ENCODE peak calls at places on chromosomes 7 and 10, in ten cellular contexts. One of them, this sample, is unnamed. For H3K9me2, the result is how much of the 10 kb centered on the place peaks cover.

GRCh38 chr7:93921607-93922446 is at the start of gene GNG11:
- DNase-seq in PC-9: no peak
- DNase-seq in GM23248: peak
- DNase-seq in MM.1S: peak
- DNase-seq in Karpas-422: no peak
- DNase-seq in hepatocyte: peak
- DNase-seq in GM23338: peak
- DNase-seq in PC-3: peak
- DNase-seq in HCT116: no peak
- DNase-seq in SK-N-SH: peak
- DNase-seq in this sample: peak

GRCh38 chr7:128728608-128729007 is 10.6 kb upstream of the CALU start:
- DNase-seq in GM23248: peak
- DNase-seq in PC-3: peak
- DNase-seq in Karpas-422: no peak
- DNase-seq in PC-9: no peak
- DNase-seq in MM.1S: no peak
- DNase-seq in SK-N-SH: no peak
- DNase-seq in HCT116: no peak
- DNase-seq in hepatocyte: no peak
- DNase-seq in GM23338: no peak
- DNase-seq in this sample: no peak

GRCh38 chr10:133379152-133379800 is at the start of gene PAOX:
- DNase-seq in HCT116: no peak
- DNase-seq in Karpas-422: peak
- DNase-seq in SK-N-SH: peak
- DNase-seq in PC-9: no peak
- DNase-seq in hepatocyte: peak
- DNase-seq in MM.1S: peak
- DNase-seq in GM23338: peak
- DNase-seq in PC-3: no peak
- DNase-seq in GM23248: peak
- DNase-seq in this sample: peak

GRCh38 chr10:131259535-131259934 is 52.0 kb downstream of the TCERG1L start:
- DNase-seq in PC-3: no peak
- DNase-seq in HCT116: no peak
- DNase-seq in GM23248: no peak
- DNase-seq in Karpas-422: no peak
- DNase-seq in hepatocyte: no peak
- DNase-seq in PC-9: no peak
- DNase-seq in SK-N-SH: no peak
- DNase-seq in MM.1S: no peak
- DNase-seq in GM23338: no peak
- DNase-seq in this sample: no peak

GRCh38 chr7:98133181-98133580 is 26.5 kb downstream of the LMTK2 start:
- DNase-seq in PC-9: peak
- DNase-seq in Karpas-422: peak
- DNase-seq in hepatocyte: no peak
- DNase-seq in PC-3: peak
- DNase-seq in GM23338: no peak
- DNase-seq in HCT116: no peak
- DNase-seq in MM.1S: peak
- DNase-seq in GM23248: no peak
- DNase-seq in SK-N-SH: no peak
- DNase-seq in this sample: peak

GRCh38 chr7:45617166-45617565 is 43.0 kb downstream of the ADCY1 start:
- DNase-seq in GM23248: no peak
- DNase-seq in Karpas-422: no peak
- DNase-seq in SK-N-SH: no peak
- DNase-seq in HCT116: no peak
- DNase-seq in MM.1S: no peak
- DNase-seq in hepatocyte: no peak
- DNase-seq in PC-3: no peak
- DNase-seq in PC-9: no peak
- DNase-seq in GM23338: peak
- DNase-seq in this sample: no peak

GRCh38 chr7:47497367-47498096 is 84.4 kb downstream of the TNS3 start:
- DNase-seq in SK-N-SH: peak
- DNase-seq in GM23248: peak
- DNase-seq in GM23338: no peak
- DNase-seq in hepatocyte: no peak
- DNase-seq in PC-3: no peak
- DNase-seq in PC-9: no peak
- DNase-seq in Karpas-422: peak
- DNase-seq in MM.1S: peak
- DNase-seq in HCT116: no peak
- DNase-seq in this sample: peak

GRCh38 chr10:122347162-122347561 is 27.3 kb upstream of the PLEKHA1 start:
- DNase-seq in Karpas-422: no peak
- DNase-seq in PC-3: no peak
- DNase-seq in MM.1S: no peak
- DNase-seq in GM23248: no peak
- DNase-seq in hepatocyte: no peak
- DNase-seq in HCT116: no peak
- DNase-seq in GM23338: no peak
- DNase-seq in PC-9: no peak
- DNase-seq in SK-N-SH: no peak
- DNase-seq in this sample: no peak

GRCh38 chr10:100654835-100655759 is 90.3 kb upstream of the PAX2 start:
- DNase-seq in Karpas-422: no peak
- DNase-seq in PC-3: no peak
- DNase-seq in hepatocyte: no peak
- DNase-seq in GM23338: peak
- DNase-seq in GM23248: peak
- DNase-seq in PC-9: no peak
- DNase-seq in MM.1S: no peak
- DNase-seq in HCT116: no peak
- DNase-seq in SK-N-SH: peak
- DNase-seq in this sample: no peak

GRCh38 chr10:114024876-114025609 is 18.6 kb upstream of the ADRB1 start:
- DNase-seq in hepatocyte: no peak
- DNase-seq in GM23248: peak
- DNase-seq in PC-9: peak
- DNase-seq in HCT116: no peak
- DNase-seq in MM.1S: peak
- DNase-seq in GM23338: no peak
- DNase-seq in Karpas-422: peak
- DNase-seq in PC-3: no peak
- DNase-seq in SK-N-SH: no peak
- DNase-seq in this sample: peak

GRCh38 chr7:144820557-144820956 is 15.3 kb downstream of the TPK1 start:
- DNase-seq in Karpas-422: no peak
- DNase-seq in PC-9: no peak
- DNase-seq in GM23248: no peak
- DNase-seq in HCT116: no peak
- DNase-seq in MM.1S: peak
- DNase-seq in SK-N-SH: no peak
- DNase-seq in PC-3: no peak
- DNase-seq in GM23338: no peak
- DNase-seq in hepatocyte: no peak
- DNase-seq in this sample: no peak

GRCh38 chr7:30459591-30460245 is 18.9 kb downstream of the NOD1 start:
- DNase-seq in SK-N-SH: peak
- DNase-seq in Karpas-422: no peak
- DNase-seq in hepatocyte: peak
- DNase-seq in PC-9: peak
- DNase-seq in GM23248: peak
- DNase-seq in MM.1S: no peak
- DNase-seq in HCT116: no peak
- DNase-seq in GM23338: no peak
- DNase-seq in PC-3: peak
- DNase-seq in this sample: no peak

GRCh38 chr7:80151274-80151665 is 16.6 kb downstream of the GNAI1 start:
- DNase-seq in PC-3: no peak
- DNase-seq in HCT116: no peak
- DNase-seq in MM.1S: peak
- DNase-seq in GM23338: no peak
- DNase-seq in SK-N-SH: no peak
- DNase-seq in PC-9: no peak
- DNase-seq in GM23248: peak
- DNase-seq in hepatocyte: no peak
- DNase-seq in Karpas-422: no peak
- DNase-seq in this sample: no peak

GRCh38 chr7:18693401-18693800 is 197.9 kb downstream of the HDAC9 start:
- DNase-seq in PC-3: peak
- DNase-seq in SK-N-SH: peak
- DNase-seq in MM.1S: no peak
- DNase-seq in hepatocyte: peak
- DNase-seq in GM23248: peak
- DNase-seq in Karpas-422: peak
- DNase-seq in GM23338: peak
- DNase-seq in HCT116: peak
- DNase-seq in PC-9: no peak
- DNase-seq in this sample: no peak

GRCh38 chr7:14761506-14762296 is 140.8 kb downstream of the DGKB start:
- DNase-seq in PC-3: peak
- DNase-seq in HCT116: no peak
- DNase-seq in MM.1S: no peak
- DNase-seq in Karpas-422: no peak
- DNase-seq in GM23338: no peak
- DNase-seq in hepatocyte: peak
- DNase-seq in GM23248: peak
- DNase-seq in PC-9: no peak
- DNase-seq in SK-N-SH: no peak
- DNase-seq in this sample: no peak

GRCh38 chr10:117804470-117805011 is 242.2 kb downstream of the RAB11FIP2 start:
- DNase-seq in MM.1S: no peak
- DNase-seq in GM23248: peak
- DNase-seq in GM23338: no peak
- DNase-seq in HCT116: no peak
- DNase-seq in PC-9: no peak
- DNase-seq in PC-3: no peak
- DNase-seq in SK-N-SH: peak
- DNase-seq in Karpas-422: peak
- DNase-seq in hepatocyte: no peak
- DNase-seq in this sample: no peak

GRCh38 chr7:38880035-38880434 is 29.0 kb downstream of the VPS41 start:
- DNase-seq in MM.1S: no peak
- DNase-seq in hepatocyte: no peak
- DNase-seq in PC-9: no peak
- DNase-seq in PC-3: no peak
- DNase-seq in SK-N-SH: no peak
- DNase-seq in Karpas-422: no peak
- DNase-seq in HCT116: no peak
- DNase-seq in GM23338: no peak
- DNase-seq in GM23248: no peak
- DNase-seq in this sample: no peak
- H3K9me2 ChIP-seq in MM.1S: under half
- H3K9me2 ChIP-seq in hepatocyte: under half
- H3K9me2 ChIP-seq in PC-9: under half
- H3K9me2 ChIP-seq in PC-3: under half
- H3K9me2 ChIP-seq in SK-N-SH: under half
- H3K9me2 ChIP-seq in Karpas-422: under half
- H3K9me2 ChIP-seq in HCT116: under half
- H3K9me2 ChIP-seq in GM23338: under half
- H3K9me2 ChIP-seq in GM23248: under half
- H3K9me2 ChIP-seq in this sample: under half

DNA sequence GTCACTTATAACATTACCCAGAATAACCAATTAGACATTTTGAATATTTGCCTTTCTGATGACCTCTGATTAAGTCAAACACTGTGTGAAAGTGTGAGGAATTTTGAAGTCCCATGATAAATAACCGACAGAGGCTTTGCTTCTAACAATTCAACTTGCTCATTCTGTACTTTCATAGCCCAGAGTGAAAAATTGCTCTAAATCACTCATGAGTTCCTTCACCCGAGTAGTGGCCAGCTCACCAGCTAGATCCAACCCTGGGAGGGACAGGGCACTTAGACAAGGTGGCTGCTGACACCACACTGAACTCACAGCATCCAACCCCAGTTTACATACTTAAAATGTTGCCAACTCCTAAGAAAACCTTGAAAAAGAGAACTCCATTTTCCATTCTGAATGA is 80.1 kb upstream of the LYZL1 start:
- DNase-seq in Karpas-422: no peak
- DNase-seq in GM23248: no peak
- DNase-seq in SK-N-SH: no peak
- DNase-seq in GM23338: no peak
- DNase-seq in PC-9: no peak
- DNase-seq in PC-3: no peak
- DNase-seq in MM.1S: no peak
- DNase-seq in HCT116: no peak
- DNase-seq in hepatocyte: no peak
- DNase-seq in this sample: no peak
- H3K4me3 ChIP-seq in Karpas-422: no peak
- H3K4me3 ChIP-seq in GM23248: no peak
- H3K4me3 ChIP-seq in SK-N-SH: no peak
- H3K4me3 ChIP-seq in GM23338: no peak
- H3K4me3 ChIP-seq in PC-9: no peak
- H3K4me3 ChIP-seq in PC-3: no peak
- H3K4me3 ChIP-seq in MM.1S: no peak
- H3K4me3 ChIP-seq in HCT116: no peak
- H3K4me3 ChIP-seq in hepatocyte: no peak
- H3K4me3 ChIP-seq in this sample: no peak

DNA sequence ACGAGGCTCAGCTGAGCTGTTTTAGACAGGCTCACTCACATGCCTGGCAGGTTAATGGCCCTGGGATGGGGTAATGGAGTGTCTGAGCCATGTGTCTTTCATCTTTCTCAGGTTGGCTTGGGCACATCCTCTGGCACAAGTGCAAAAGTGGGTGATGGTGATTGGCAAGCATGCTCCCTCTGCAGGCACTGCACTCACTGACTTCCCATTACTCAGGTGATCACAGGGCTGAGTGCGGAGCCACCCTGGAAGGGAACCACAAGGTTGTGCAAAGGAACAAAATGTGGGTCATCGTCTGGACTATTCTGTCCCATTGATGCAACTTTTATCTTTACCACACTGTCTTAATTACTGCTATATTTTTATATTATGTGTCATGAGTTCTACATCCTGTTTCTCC is 244.1 kb upstream of the AKR1E2 start:
- DNase-seq in MM.1S: no peak
- DNase-seq in PC-3: no peak
- DNase-seq in hepatocyte: no peak
- DNase-seq in Karpas-422: no peak
- DNase-seq in SK-N-SH: peak
- DNase-seq in PC-9: no peak
- DNase-seq in GM23248: no peak
- DNase-seq in GM23338: no peak
- DNase-seq in HCT116: no peak
- DNase-seq in this sample: no peak
- H3K9me2 ChIP-seq in MM.1S: under half
- H3K9me2 ChIP-seq in PC-3: under half
- H3K9me2 ChIP-seq in hepatocyte: under half
- H3K9me2 ChIP-seq in Karpas-422: under half
- H3K9me2 ChIP-seq in SK-N-SH: under half
- H3K9me2 ChIP-seq in PC-9: under half
- H3K9me2 ChIP-seq in GM23248: under half
- H3K9me2 ChIP-seq in GM23338: under half
- H3K9me2 ChIP-seq in HCT116: under half
- H3K9me2 ChIP-seq in this sample: under half

GRCh38 chr7:148078126-148078525 is 512.4 kb upstream of the C7orf33 start:
- DNase-seq in hepatocyte: no peak
- DNase-seq in PC-3: no peak
- DNase-seq in Karpas-422: no peak
- DNase-seq in SK-N-SH: no peak
- DNase-seq in GM23338: no peak
- DNase-seq in MM.1S: no peak
- DNase-seq in PC-9: no peak
- DNase-seq in HCT116: no peak
- DNase-seq in GM23248: no peak
- DNase-seq in this sample: no peak
- H3K4me3 ChIP-seq in hepatocyte: no peak
- H3K4me3 ChIP-seq in PC-3: no peak
- H3K4me3 ChIP-seq in Karpas-422: no peak
- H3K4me3 ChIP-seq in SK-N-SH: no peak
- H3K4me3 ChIP-seq in GM23338: no peak
- H3K4me3 ChIP-seq in MM.1S: no peak
- H3K4me3 ChIP-seq in PC-9: no peak
- H3K4me3 ChIP-seq in HCT116: no peak
- H3K4me3 ChIP-seq in GM23248: no peak
- H3K4me3 ChIP-seq in this sample: no peak

GRCh38 chr7:107103369-107103768 is 58.9 kb downstream of the PRKAR2B start:
- DNase-seq in MM.1S: no peak
- DNase-seq in Karpas-422: no peak
- DNase-seq in GM23248: no peak
- DNase-seq in PC-9: peak
- DNase-seq in PC-3: peak
- DNase-seq in SK-N-SH: peak
- DNase-seq in hepatocyte: no peak
- DNase-seq in GM23338: no peak
- DNase-seq in HCT116: no peak
- DNase-seq in this sample: peak
- H3K9me2 ChIP-seq in MM.1S: under half
- H3K9me2 ChIP-seq in Karpas-422: under half
- H3K9me2 ChIP-seq in GM23248: under half
- H3K9me2 ChIP-seq in PC-9: under half
- H3K9me2 ChIP-seq in PC-3: under half
- H3K9me2 ChIP-seq in SK-N-SH: under half
- H3K9me2 ChIP-seq in hepatocyte: under half
- H3K9me2 ChIP-seq in GM23338: under half
- H3K9me2 ChIP-seq in HCT116: under half
- H3K9me2 ChIP-seq in this sample: under half

This sample was measured in OCI-LY7.